ENCODE peak calls at places on chromosomes 12 and 14, in four cellular contexts. O is H9, L is MCF 10A, Z is cardiac fibroblast. X is an unnamed sample.

GRCh38 chr14:33679461-33680225 is 271.2 kb downstream of the EGLN3 start:
- DNase-seq in Z (peak; percentile 51), O (no peak), L (peak; percentile 11), X (no peak)

GRCh38 chr12:122022393-122023338 is 982 bp downstream of the BCL7A start:
- DNase-seq in O (peak; percentile 50), L (peak; percentile 11), Z (peak; percentile 29), X (no peak)

GRCh38 chr12:26425587-26426260 is 230.4 kb downstream of the SSPN start:
- DNase-seq in L (no peak), O (no peak), Z (peak; percentile 35), X (no peak)

GRCh38 chr14:85248881-85249635 is 280.9 kb upstream of the FLRT2 start:
- DNase-seq in O (no peak), L (peak; percentile 78), Z (peak; percentile 25), X (no peak)

GRCh38 chr12:116087399-116087798 is 190.1 kb downstream of the MED13L start:
- DNase-seq in Z (no peak), O (no peak), L (no peak), X (no peak)

GRCh38 chr12:121926874-121927706 is 8.7 kb downstream of the CFAP251 start:
- DNase-seq in L (no peak), Z (no peak), O (no peak), X (no peak)

GRCh38 chr14:94768521-94769412 is 1.1 kb downstream of the GSC start:
- DNase-seq in L (no peak), O (peak; percentile 52), Z (no peak), X (no peak)

GRCh38 chr14:94575730-94576585 is 5.3 kb upstream of the SERPINA5 start:
- DNase-seq in O (no peak), Z (peak; percentile 80), L (peak; percentile 61), X (no peak)

GRCh38 chr14:55864890-55865655 is 253.1 kb upstream of the PELI2 start:
- DNase-seq in L (peak; percentile 36), Z (no peak), O (peak; percentile 75), X (no peak)

GRCh38 chr12:116818341-116818856 is 62.8 kb downstream of the HRK start:
- DNase-seq in L (no peak), Z (peak; percentile 42), O (no peak), X (no peak)

GRCh38 chr12:123690191-123690840 is 19.4 kb downstream of the TCTN2 start:
- DNase-seq in O (no peak), Z (no peak), L (no peak), X (no peak)

GRCh38 chr14:71354801-71355200 is 447.5 kb downstream of the PCNX1 start:
- DNase-seq in L (peak; percentile 34), Z (no peak), O (no peak), X (no peak)

GRCh38 chr12:6049992-6050391 is 74.5 kb downstream of the VWF start:
- DNase-seq in L (no peak), Z (no peak), O (peak; percentile 62), X (no peak)

GRCh38 chr12:54830199-54830598 is 24.1 kb upstream of the MUCL1 start:
- DNase-seq in Z (no peak), O (no peak), L (no peak), X (no peak)

GRCh38 chr12:54821676-54822075 is 32.6 kb upstream of the MUCL1 start:
- DNase-seq in Z (no peak), O (no peak), L (no peak), X (no peak)

GRCh38 chr12:54824402-54824801 is 29.9 kb upstream of the MUCL1 start:
- DNase-seq in L (no peak), O (no peak), Z (no peak), X (no peak)
- TF ChIP-seq CTCF in L (peak; percentile 34), O (peak; percentile 58), Z (peak; percentile 33), X (no peak)

GRCh38 chr12:42482820-42483533 is 106.6 kb downstream of the PRICKLE1 start:
- DNase-seq in O (peak; percentile 86), L (peak; percentile 61), Z (peak; percentile 76), X (peak; percentile 94)

GRCh38 chr12:42482086-42482819 is 107.3 kb downstream of the PRICKLE1 start:
- DNase-seq in O (peak; percentile 34), L (no peak), Z (peak; percentile 78), X (no peak)

GRCh38 chr12:42484996-42485395 is 104.5 kb downstream of the PRICKLE1 start:
- DNase-seq in Z (no peak), O (no peak), L (no peak), X (no peak)

GRCh38 chr12:42481368-42481767 is 108.2 kb downstream of the PRICKLE1 start:
- DNase-seq in Z (no peak), L (no peak), O (peak; percentile 67), X (no peak)

GRCh38 chr12:42483534-42483857 is 106.0 kb downstream of the PRICKLE1 start:
- DNase-seq in L (no peak), O (no peak), Z (peak; percentile 28), X (no peak)
- TF ChIP-seq CTCF in L (no peak), O (no peak), Z (no peak), X (no peak)

DNA sequence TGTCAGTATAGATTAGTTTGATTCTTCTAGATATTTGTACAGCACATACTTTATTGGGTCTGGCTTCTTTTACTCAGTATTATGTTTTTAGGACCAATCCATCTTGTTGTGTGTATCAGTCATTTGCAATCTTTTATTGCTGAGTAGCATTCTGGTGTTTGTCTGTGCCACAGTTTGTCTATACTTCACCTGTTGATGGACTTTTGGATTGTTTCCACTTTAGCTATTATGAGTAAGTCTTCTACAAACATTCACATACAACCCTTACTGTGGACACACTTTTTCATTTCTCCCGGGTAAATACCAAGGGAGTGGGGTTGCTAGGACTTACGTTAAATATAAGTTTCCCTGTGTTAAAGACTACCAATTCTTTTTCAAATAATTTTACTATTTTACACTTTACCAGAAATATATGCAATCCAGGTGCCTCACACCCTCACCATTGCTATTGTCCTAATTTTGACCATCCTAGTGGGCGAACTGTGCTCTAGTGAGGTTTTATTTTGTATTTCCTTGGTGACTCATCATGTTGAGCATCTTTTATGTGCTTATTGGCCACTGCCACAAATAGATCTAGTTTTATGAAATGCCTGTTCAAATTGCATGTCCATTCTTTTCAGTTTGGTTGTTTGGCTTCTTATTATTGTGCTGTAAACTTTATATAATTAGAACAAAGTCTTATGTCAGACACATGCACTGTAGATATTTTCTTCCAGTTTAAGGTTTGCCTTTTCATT is 304.7 kb upstream of the TMTC1 start:
- DNase-seq in O (no peak), Z (no peak), L (no peak), X (no peak)
- TF ChIP-seq CTCF in O (no peak), Z (no peak), L (no peak), X (no peak)

DNA sequence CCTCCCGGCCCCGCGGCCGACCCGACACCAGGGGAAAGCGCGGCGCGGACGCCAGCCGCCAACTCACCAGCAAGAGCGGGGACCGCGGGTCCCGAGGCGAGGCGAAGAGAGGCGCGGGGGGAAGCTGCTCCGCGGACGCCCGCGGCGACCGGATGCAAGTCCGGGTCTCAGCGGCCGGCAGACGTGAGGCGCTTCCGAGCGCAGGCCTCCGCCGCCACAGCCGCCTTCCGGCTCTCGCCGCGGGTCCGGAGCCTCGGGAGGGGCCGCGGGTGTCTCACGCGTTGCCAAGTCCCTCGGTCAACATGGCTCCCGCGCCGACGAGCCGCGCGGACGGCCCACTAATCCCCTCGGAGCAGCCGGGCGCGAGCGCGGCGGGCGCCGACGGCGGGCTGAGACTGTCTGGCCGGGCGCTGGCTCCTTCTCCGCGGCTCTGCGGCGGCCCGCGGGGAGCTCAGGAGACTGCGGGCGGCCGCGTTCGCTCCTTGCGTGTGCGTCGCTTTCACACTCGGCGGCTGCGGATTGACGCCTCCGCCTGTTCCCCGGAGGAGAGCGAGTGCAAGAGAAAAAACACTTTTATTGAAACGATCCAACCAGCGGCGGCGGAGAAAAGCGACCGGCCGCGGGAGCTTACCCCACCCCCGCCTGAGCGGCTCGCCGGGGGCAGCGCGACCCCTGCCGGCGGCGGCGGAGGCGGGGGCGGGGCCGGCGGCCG is at the start of gene CDK17:
- DNase-seq in Z (peak; percentile 94), L (peak; percentile 82), O (peak; percentile 78), X (peak; percentile 96)
- TF ChIP-seq CTCF in Z (peak; percentile 17), L (peak; percentile 40), O (peak; percentile 51), X (no peak)

X was measured in lower leg skin.